ENCODE peak calls at places on chromosomes 13 and 19, in six cellular contexts. One of them, this sample, is unnamed.

GRCh38 chr13:100694722-100695644 is 20.4 kb upstream of the TMTC4 start:
- DNase-seq in nephron progenitor cell: peak
- DNase-seq in foreskin fibroblast: peak
- DNase-seq in H54: peak
- DNase-seq in stimulated activated CD4-positive, alpha-beta T cell treated with anti-CD3 and anti-CD28 coated beads, Interleukin-12 subunit alpha, Interleukin-12 subunit beta, amount 100 ng/mL, for 4 hours: no peak
- DNase-seq in ELR: peak
- DNase-seq in this sample: peak

GRCh38 chr13:23598371-23598770 is 28.2 kb downstream of the TNFRSF19 start:
- DNase-seq in nephron progenitor cell: no peak
- DNase-seq in foreskin fibroblast: peak
- DNase-seq in H54: no peak
- DNase-seq in stimulated activated CD4-positive, alpha-beta T cell treated with anti-CD3 and anti-CD28 coated beads, Interleukin-12 subunit alpha, Interleukin-12 subunit beta, amount 100 ng/mL, for 4 hours: no peak
- DNase-seq in ELR: peak
- DNase-seq in this sample: no peak

GRCh38 chr19:47514151-47514868 is 553 bp downstream of the NAPA start:
- DNase-seq in nephron progenitor cell: peak
- DNase-seq in foreskin fibroblast: no peak
- DNase-seq in H54: no peak
- DNase-seq in stimulated activated CD4-positive, alpha-beta T cell treated with anti-CD3 and anti-CD28 coated beads, Interleukin-12 subunit alpha, Interleukin-12 subunit beta, amount 100 ng/mL, for 4 hours: no peak
- DNase-seq in ELR: peak
- DNase-seq in this sample: no peak

GRCh38 chr13:80841346-80841882 is 500.5 kb upstream of the SPRY2 start:
- DNase-seq in nephron progenitor cell: no peak
- DNase-seq in foreskin fibroblast: no peak
- DNase-seq in H54: no peak
- DNase-seq in stimulated activated CD4-positive, alpha-beta T cell treated with anti-CD3 and anti-CD28 coated beads, Interleukin-12 subunit alpha, Interleukin-12 subunit beta, amount 100 ng/mL, for 4 hours: no peak
- DNase-seq in ELR: no peak
- DNase-seq in this sample: no peak

GRCh38 chr19:54448037-54448773 is 794 bp upstream of the LENG8 start:
- DNase-seq in nephron progenitor cell: peak
- DNase-seq in foreskin fibroblast: peak
- DNase-seq in H54: no peak
- DNase-seq in stimulated activated CD4-positive, alpha-beta T cell treated with anti-CD3 and anti-CD28 coated beads, Interleukin-12 subunit alpha, Interleukin-12 subunit beta, amount 100 ng/mL, for 4 hours: peak
- DNase-seq in ELR: peak
- DNase-seq in this sample: peak

GRCh38 chr19:58399903-58400637 is 4.6 kb downstream of the RNF225 start:
- DNase-seq in nephron progenitor cell: no peak
- DNase-seq in foreskin fibroblast: no peak
- DNase-seq in H54: no peak
- DNase-seq in stimulated activated CD4-positive, alpha-beta T cell treated with anti-CD3 and anti-CD28 coated beads, Interleukin-12 subunit alpha, Interleukin-12 subunit beta, amount 100 ng/mL, for 4 hours: no peak
- DNase-seq in ELR: no peak
- DNase-seq in this sample: no peak

GRCh38 chr19:15748239-15748638 is 10.5 kb downstream of the OR10H3 start:
- DNase-seq in nephron progenitor cell: no peak
- DNase-seq in foreskin fibroblast: no peak
- DNase-seq in H54: no peak
- DNase-seq in stimulated activated CD4-positive, alpha-beta T cell treated with anti-CD3 and anti-CD28 coated beads, Interleukin-12 subunit alpha, Interleukin-12 subunit beta, amount 100 ng/mL, for 4 hours: no peak
- DNase-seq in ELR: no peak
- DNase-seq in this sample: no peak

GRCh38 chr19:16889883-16890460 is 1.2 kb downstream of the F2RL3 start:
- DNase-seq in nephron progenitor cell: no peak
- DNase-seq in foreskin fibroblast: no peak
- DNase-seq in H54: no peak
- DNase-seq in stimulated activated CD4-positive, alpha-beta T cell treated with anti-CD3 and anti-CD28 coated beads, Interleukin-12 subunit alpha, Interleukin-12 subunit beta, amount 100 ng/mL, for 4 hours: no peak
- DNase-seq in ELR: no peak
- DNase-seq in this sample: no peak

GRCh38 chr13:83672611-83673010 is 209.7 kb downstream of the SLITRK1 start:
- DNase-seq in nephron progenitor cell: no peak
- DNase-seq in foreskin fibroblast: no peak
- DNase-seq in H54: no peak
- DNase-seq in stimulated activated CD4-positive, alpha-beta T cell treated with anti-CD3 and anti-CD28 coated beads, Interleukin-12 subunit alpha, Interleukin-12 subunit beta, amount 100 ng/mL, for 4 hours: no peak
- DNase-seq in ELR: no peak
- DNase-seq in this sample: no peak

GRCh38 chr19:44315883-44316282 is 11.1 kb upstream of the ZNF235 start:
- DNase-seq in nephron progenitor cell: no peak
- DNase-seq in foreskin fibroblast: no peak
- DNase-seq in H54: no peak
- DNase-seq in stimulated activated CD4-positive, alpha-beta T cell treated with anti-CD3 and anti-CD28 coated beads, Interleukin-12 subunit alpha, Interleukin-12 subunit beta, amount 100 ng/mL, for 4 hours: no peak
- DNase-seq in ELR: no peak
- DNase-seq in this sample: no peak

GRCh38 chr19:2575734-2576481 is 100.0 kb downstream of the GADD45B start:
- DNase-seq in nephron progenitor cell: peak
- DNase-seq in foreskin fibroblast: no peak
- DNase-seq in H54: no peak
- DNase-seq in stimulated activated CD4-positive, alpha-beta T cell treated with anti-CD3 and anti-CD28 coated beads, Interleukin-12 subunit alpha, Interleukin-12 subunit beta, amount 100 ng/mL, for 4 hours: no peak
- DNase-seq in ELR: no peak
- DNase-seq in this sample: no peak

This sample was measured in PC-9.